ENCODE peak calls at places on chromosomes 1 and 21, in ten cellular contexts. M is uterus, U is suprapubic skin, O is adrenal gland, N is heart left ventricle, L is breast epithelium, D is prostate gland, B is Peyer's patch, E is body of pancreas, K is HepG2. J is an unnamed sample.

GRCh38 chr21:42236014-42236413 is 17.1 kb downstream of the ABCG1 start:
- DNase-seq in M (no peak), U (no peak), O (peak; percentile 74), N (peak; percentile 50), L (no peak), D (no peak), B (no peak), E (peak; percentile 41), K (no peak), J (no peak)

GRCh38 chr21:39137248-39138186 is 45.7 kb downstream of the PSMG1 start:
- DNase-seq in M (no peak), U (no peak), O (peak; percentile 84), N (no peak), L (no peak), D (no peak), B (no peak), E (no peak), K (peak; percentile 43), J (no peak)

GRCh38 chr1:187001198-187001904 is 172.6 kb downstream of the PLA2G4A start:
- DNase-seq in M (no peak), U (no peak), O (peak; percentile 21), N (no peak), L (no peak), D (no peak), B (no peak), E (no peak), K (no peak), J (no peak)

GRCh38 chr1:23619299-23620188 is 60.2 kb upstream of the ID3 start:
- DNase-seq in M (no peak), U (no peak), O (no peak), N (no peak), L (no peak), D (peak; percentile 25), B (peak; percentile 82), E (peak; percentile 73), K (no peak), J (no peak)

GRCh38 chr1:61098906-61099437 is 16.6 kb downstream of the NFIA start:
- DNase-seq in M (no peak), U (no peak), O (no peak), N (no peak), L (no peak), D (no peak), B (no peak), E (no peak), K (no peak), J (no peak)

GRCh38 chr1:245704765-245705164 is 550.0 kb downstream of the KIF26B start:
- DNase-seq in M (no peak), U (no peak), O (no peak), N (no peak), L (no peak), D (no peak), B (no peak), E (no peak), K (no peak), J (no peak)

GRCh38 chr21:32958288-32958992 is 67.3 kb upstream of the OLIG2 start:
- DNase-seq in M (no peak), U (no peak), O (no peak), N (no peak), L (no peak), D (no peak), B (no peak), E (no peak), K (no peak), J (no peak)

GRCh38 chr1:175508320-175509110 is 234.9 kb downstream of the TNR start:
- DNase-seq in M (no peak), U (no peak), O (no peak), N (no peak), L (no peak), D (no peak), B (no peak), E (no peak), K (no peak), J (no peak)

GRCh38 chr1:61504840-61505239 is 220.1 kb downstream of the TM2D1 start:
- DNase-seq in M (no peak), U (no peak), O (no peak), N (no peak), L (no peak), D (no peak), B (no peak), E (no peak), K (no peak), J (no peak)

GRCh38 chr1:212610575-212610967 is 2.0 kb downstream of the ATF3 start:
- DNase-seq in M (no peak), U (no peak), O (no peak), N (no peak), L (no peak), D (no peak), B (no peak), E (no peak), K (no peak), J (no peak)

GRCh38 chr1:151846062-151846568 is 6.5 kb upstream of the C2CD4D start:
- DNase-seq in M (no peak), U (no peak), O (no peak), N (no peak), L (no peak), D (no peak), B (no peak), E (peak; percentile 45), K (peak; percentile 41), J (no peak)

GRCh38 chr1:23745515-23745914 is 2.2 kb downstream of the ELOA start:
- DNase-seq in M (no peak), U (no peak), O (no peak), N (no peak), L (no peak), D (no peak), B (no peak), E (peak; percentile 81), K (peak; percentile 58), J (no peak)

GRCh38 chr1:32992489-32993214 is 28.0 kb upstream of the RNF19B start:
- DNase-seq in M (peak; percentile 37), U (peak; percentile 91), O (peak; percentile 88), N (peak; percentile 74), L (peak; percentile 72), D (peak; percentile 76), B (peak; percentile 87), E (peak; percentile 84), K (peak; percentile 26), J (peak; percentile 58)

GRCh38 chr1:33244143-33244808 is 12.0 kb upstream of the ZNF362 start:
- DNase-seq in M (no peak), U (no peak), O (no peak), N (no peak), L (no peak), D (no peak), B (no peak), E (no peak), K (peak; percentile 80), J (no peak)

GRCh38 chr1:203491664-203492485 is 2.1 kb upstream of the OPTC start:
- DNase-seq in M (no peak), U (no peak), O (no peak), N (no peak), L (no peak), D (no peak), B (no peak), E (no peak), K (no peak), J (no peak)

GRCh38 chr1:89519779-89520358 is 4.8 kb upstream of the LRRC8B start:
- DNase-seq in M (no peak), U (no peak), O (peak; percentile 34), N (no peak), L (no peak), D (peak; percentile 19), B (no peak), E (peak; percentile 53), K (peak; percentile 32), J (no peak)

DNA sequence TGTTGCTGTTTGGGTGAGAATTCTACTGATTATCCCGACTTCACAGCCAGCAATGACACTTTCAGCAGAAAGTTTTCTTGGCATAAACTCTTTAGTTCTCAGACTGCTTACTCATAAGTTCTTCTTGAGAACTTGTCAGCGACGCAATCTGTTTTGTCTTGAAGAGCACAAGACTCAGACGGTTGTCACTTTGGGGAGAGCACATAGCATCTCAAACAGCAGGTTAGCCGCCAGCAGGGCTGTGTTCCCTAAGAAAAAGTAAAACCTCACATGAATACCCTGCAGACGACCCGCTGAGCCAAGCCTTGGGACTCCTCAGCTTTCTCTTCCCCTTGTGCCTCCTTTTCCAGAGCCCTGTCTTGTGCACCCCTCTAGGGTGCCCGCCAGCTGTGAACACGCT is 11.4 kb downstream of the AGMAT start:
- DNase-seq in M (no peak), U (no peak), O (no peak), N (no peak), L (no peak), D (no peak), B (no peak), E (no peak), K (no peak), J (no peak)
- H3K27ac ChIP-seq in M (no peak overlapping the region), U (no peak overlapping the region), O (no peak overlapping the region), N (no peak overlapping the region), L (no peak overlapping the region), D (no peak overlapping the region), B (no peak overlapping the region), E (no peak overlapping the region), K (no peak overlapping the region), J (no peak overlapping the region)

GRCh38 chr21:36696390-36696639 is 2.6 kb upstream of the SIM2 start:
- DNase-seq in M (no peak), U (no peak), O (no peak), N (no peak), L (no peak), D (no peak), B (no peak), E (no peak), K (no peak), J (no peak)
- H3K9me3 ChIP-seq in M (no peaks in the 10 kb centered on the region), U (no peaks in the 10 kb centered on the region), O (no peaks in the 10 kb centered on the region), N (no peaks in the 10 kb centered on the region), L (no peaks in the 10 kb centered on the region), D (no peaks in the 10 kb centered on the region), B (no peaks in the 10 kb centered on the region), E (no peaks in the 10 kb centered on the region), K (no peaks in the 10 kb centered on the region), J (no peaks in the 10 kb centered on the region)

DNA sequence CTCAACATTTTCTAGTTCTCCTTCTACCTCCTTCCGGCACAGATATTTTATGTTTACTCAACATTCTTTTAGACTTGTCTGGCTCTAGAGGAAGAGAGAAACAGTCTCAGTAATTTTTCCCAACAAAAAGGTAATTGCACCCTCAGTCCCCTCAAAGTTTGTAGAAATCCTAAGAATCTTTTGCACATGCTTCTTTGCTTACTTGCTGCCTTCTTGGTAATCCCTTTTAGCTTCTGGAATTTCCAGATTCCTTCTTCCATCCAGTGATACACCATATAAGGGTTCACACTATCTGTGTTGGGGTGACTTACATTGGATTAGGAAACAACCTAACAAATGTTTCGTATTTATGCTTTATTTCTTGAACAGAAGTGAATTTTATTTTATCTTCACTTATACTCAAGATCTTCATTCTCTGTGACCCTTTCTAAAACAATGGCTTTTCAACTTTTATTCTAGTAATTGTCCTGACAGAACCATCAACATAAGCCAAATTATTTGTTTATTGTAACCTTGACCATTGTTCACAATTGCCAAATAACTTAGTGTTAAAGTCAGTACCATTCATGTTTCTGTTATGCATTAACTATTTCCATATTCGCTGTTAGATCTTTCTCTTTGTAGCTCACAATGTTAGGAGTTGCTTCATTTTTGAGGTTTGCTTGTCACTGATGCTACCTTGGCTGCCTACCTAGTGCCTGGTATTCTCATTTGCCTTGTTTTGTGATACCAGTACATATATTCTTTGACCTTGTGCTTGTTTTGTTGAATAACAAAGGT is 238.1 kb downstream of the HMCN1 start:
- DNase-seq in M (no peak), U (no peak), O (no peak), N (no peak), L (no peak), D (no peak), B (no peak), E (no peak), K (no peak), J (no peak)
- TF ChIP-seq POLR2A in M (no peak), U (no peak), O (no peak), N (no peak), L (no peak), D (no peak), B (no peak), E (no peak), K (no peak), J (no peak)

GRCh38 chr21:36321325-36322082 is 1.5 kb downstream of the MORC3 start:
- DNase-seq in M (no peak), U (no peak), O (no peak), N (no peak), L (no peak), D (peak; percentile 17), B (no peak), E (peak; percentile 34), K (no peak), J (no peak)
- H3K27ac ChIP-seq in M (peak overlapping the region; percentile 98), U (peak overlapping the region; percentile 100), O (peak overlapping the region; percentile 72), N (peak overlapping the region; percentile 94), L (peak overlapping the region; percentile 99), D (peak overlapping the region; percentile 98), B (peak overlapping the region; percentile 97), E (peak overlapping the region; percentile 92), K (peak overlapping the region; percentile 87), J (peak overlapping the region; percentile 97)

J was measured in esophagus squamous epithelium.